ENCODE peak calls at places on chromosomes 3 and 15, in four cellular contexts. One of them, this sample, is unnamed.

GRCh38 chr15:76169013-76169412 is 109.2 kb downstream of the TMEM266 start:
- DNase-seq in heart right ventricle: no peak
- DNase-seq in neural progenitor cell: no peak
- DNase-seq in PC-3: no peak
- DNase-seq in this sample: no peak

GRCh38 chr3:173699353-173699752 is 301.8 kb downstream of the NLGN1 start:
- DNase-seq in heart right ventricle: no peak
- DNase-seq in PC-3: no peak
- DNase-seq in neural progenitor cell: no peak
- DNase-seq in this sample: no peak

GRCh38 chr3:139299261-139300132 is 44.3 kb upstream of the MRPS22 start:
- DNase-seq in heart right ventricle: no peak
- DNase-seq in neural progenitor cell: no peak
- DNase-seq in PC-3: peak; percentile 73
- DNase-seq in this sample: no peak

GRCh38 chr15:67039349-67040075 is 25.9 kb upstream of the SMAD3 start:
- DNase-seq in neural progenitor cell: peak; percentile 84
- DNase-seq in PC-3: peak; percentile 78
- DNase-seq in heart right ventricle: no peak
- DNase-seq in this sample: no peak

GRCh38 chr15:66042624-66043023 is 173.3 kb downstream of the RAB11A start:
- DNase-seq in heart right ventricle: no peak
- DNase-seq in neural progenitor cell: no peak
- DNase-seq in PC-3: no peak
- DNase-seq in this sample: no peak

GRCh38 chr3:43102773-43103480 is 3.0 kb downstream of the POMGNT2 start:
- DNase-seq in PC-3: no peak
- DNase-seq in heart right ventricle: no peak
- DNase-seq in neural progenitor cell: no peak
- DNase-seq in this sample: no peak

GRCh38 chr3:170909129-170909903 is 879 bp upstream of the EIF5A2 start:
- DNase-seq in neural progenitor cell: no peak
- DNase-seq in heart right ventricle: no peak
- DNase-seq in PC-3: peak; percentile 95
- DNase-seq in this sample: no peak

GRCh38 chr15:75573001-75573400 is 6.1 kb downstream of the PTPN9 start:
- DNase-seq in PC-3: peak; percentile 28
- DNase-seq in heart right ventricle: no peak
- DNase-seq in neural progenitor cell: no peak
- DNase-seq in this sample: no peak

GRCh38 chr3:71269896-71270295 is 313.6 kb downstream of the FOXP1 start:
- DNase-seq in heart right ventricle: no peak
- DNase-seq in neural progenitor cell: no peak
- DNase-seq in PC-3: no peak
- DNase-seq in this sample: no peak

GRCh38 chr15:79257454-79257853 is 25.1 kb upstream of the ANKRD34C start:
- DNase-seq in PC-3: no peak
- DNase-seq in neural progenitor cell: no peak
- DNase-seq in heart right ventricle: no peak
- DNase-seq in this sample: no peak

GRCh38 chr3:15708882-15709677 is 88.7 kb downstream of the ANKRD28 start:
- DNase-seq in neural progenitor cell: no peak
- DNase-seq in PC-3: no peak
- DNase-seq in heart right ventricle: no peak
- DNase-seq in this sample: no peak

GRCh38 chr15:59657635-59658125 is 365 bp upstream of the GTF2A2 start:
- DNase-seq in neural progenitor cell: no peak
- DNase-seq in heart right ventricle: no peak
- DNase-seq in PC-3: no peak
- DNase-seq in this sample: peak; percentile 53

GRCh38 chr15:43118276-43118675 is 12.4 kb upstream of the UBR1 start:
- DNase-seq in PC-3: no peak
- DNase-seq in heart right ventricle: no peak
- DNase-seq in neural progenitor cell: no peak
- DNase-seq in this sample: no peak

GRCh38 chr3:106593381-106593780 is 724.6 kb upstream of the CBLB start:
- DNase-seq in neural progenitor cell: no peak
- DNase-seq in heart right ventricle: no peak
- DNase-seq in PC-3: no peak
- DNase-seq in this sample: no peak

GRCh38 chr15:52350423-52350822 is 54.8 kb upstream of the MYO5C start:
- DNase-seq in neural progenitor cell: no peak
- DNase-seq in PC-3: no peak
- DNase-seq in heart right ventricle: no peak
- DNase-seq in this sample: no peak

GRCh38 chr3:113468536-113468935 is 27.2 kb upstream of the CFAP44 start:
- DNase-seq in heart right ventricle: no peak
- DNase-seq in neural progenitor cell: no peak
- DNase-seq in PC-3: no peak
- DNase-seq in this sample: no peak

GRCh38 chr3:72625616-72626337 is 222.5 kb downstream of the SHQ1 start:
- DNase-seq in neural progenitor cell: no peak
- DNase-seq in heart right ventricle: no peak
- DNase-seq in PC-3: peak; percentile 92
- DNase-seq in this sample: no peak

GRCh38 chr15:62749445-62749844 is 293.1 kb upstream of the TPM1 start:
- DNase-seq in heart right ventricle: no peak
- DNase-seq in PC-3: no peak
- DNase-seq in neural progenitor cell: no peak
- DNase-seq in this sample: no peak

GRCh38 chr3:20185733-20186599 is at the start of gene SGO1:
- DNase-seq in PC-3: peak; percentile 99
- DNase-seq in heart right ventricle: peak; percentile 99
- DNase-seq in neural progenitor cell: peak; percentile 99
- DNase-seq in this sample: peak; percentile 100

GRCh38 chr3:113606539-113607218 is 74.3 kb downstream of the SIDT1 start:
- DNase-seq in heart right ventricle: no peak
- DNase-seq in neural progenitor cell: no peak
- DNase-seq in PC-3: no peak
- DNase-seq in this sample: no peak

GRCh38 chr3:54217828-54218227 is 95.5 kb downstream of the CACNA2D3 start:
- DNase-seq in neural progenitor cell: no peak
- DNase-seq in PC-3: no peak
- DNase-seq in heart right ventricle: no peak
- DNase-seq in this sample: no peak

GRCh38 chr3:50345586-50345985 is at the start of gene ZMYND10:
- DNase-seq in PC-3: peak; percentile 76
- DNase-seq in neural progenitor cell: peak; percentile 92
- DNase-seq in heart right ventricle: peak; percentile 65
- DNase-seq in this sample: peak; percentile 84

GRCh38 chr3:195095704-195096036 is 175.3 kb downstream of the XXYLT1 start:
- DNase-seq in neural progenitor cell: no peak
- DNase-seq in heart right ventricle: no peak
- DNase-seq in PC-3: peak; percentile 56
- DNase-seq in this sample: no peak

GRCh38 chr15:82197734-82198594 is 64.6 kb downstream of the EFL1 start:
- DNase-seq in heart right ventricle: peak; percentile 84
- DNase-seq in neural progenitor cell: peak; percentile 75
- DNase-seq in PC-3: peak; percentile 81
- DNase-seq in this sample: no peak

GRCh38 chr3:95894820-95895219 is 919.6 kb upstream of the EPHA6 start:
- DNase-seq in heart right ventricle: no peak
- DNase-seq in PC-3: no peak
- DNase-seq in neural progenitor cell: no peak
- DNase-seq in this sample: no peak

GRCh38 chr15:101170568-101171350 is 81.1 kb downstream of the CHSY1 start:
- DNase-seq in PC-3: peak; percentile 78
- DNase-seq in heart right ventricle: no peak
- DNase-seq in neural progenitor cell: no peak
- DNase-seq in this sample: no peak

GRCh38 chr3:146111337-146111736 is 49.6 kb downstream of the PLOD2 start:
- DNase-seq in heart right ventricle: no peak
- DNase-seq in neural progenitor cell: no peak
- DNase-seq in PC-3: no peak
- DNase-seq in this sample: no peak

GRCh38 chr3:146368882-146369523 is 100.4 kb downstream of the PLSCR2 start:
- DNase-seq in neural progenitor cell: no peak
- DNase-seq in heart right ventricle: no peak
- DNase-seq in PC-3: no peak
- DNase-seq in this sample: no peak

GRCh38 chr3:166879661-166880060 is 500.4 kb downstream of the ZBBX start:
- DNase-seq in heart right ventricle: no peak
- DNase-seq in PC-3: no peak
- DNase-seq in neural progenitor cell: no peak
- DNase-seq in this sample: no peak

GRCh38 chr3:147412917-147413711 is 3.9 kb downstream of the ZIC1 start:
- DNase-seq in neural progenitor cell: peak; percentile 59
- DNase-seq in PC-3: no peak
- DNase-seq in heart right ventricle: no peak
- DNase-seq in this sample: no peak

GRCh38 chr15:96553006-96553405 is 222.5 kb downstream of the NR2F2 start:
- DNase-seq in PC-3: no peak
- DNase-seq in neural progenitor cell: no peak
- DNase-seq in heart right ventricle: no peak
- DNase-seq in this sample: no peak

GRCh38 chr3:158111861-158112260 is 2.0 kb downstream of the RSRC1 start:
- DNase-seq in neural progenitor cell: no peak
- DNase-seq in PC-3: peak; percentile 2
- DNase-seq in heart right ventricle: no peak
- DNase-seq in this sample: no peak

GRCh38 chr3:146747928-146748327 is 142.8 kb upstream of the PLSCR5 start:
- DNase-seq in neural progenitor cell: no peak
- DNase-seq in heart right ventricle: no peak
- DNase-seq in PC-3: peak; percentile 46
- DNase-seq in this sample: no peak

GRCh38 chr15:98823012-98823458 is 174.7 kb downstream of the IGF1R start:
- DNase-seq in heart right ventricle: no peak
- DNase-seq in neural progenitor cell: peak; percentile 42
- DNase-seq in PC-3: peak; percentile 78
- DNase-seq in this sample: no peak

GRCh38 chr3:63089007-63089406 is 189.1 kb upstream of the SYNPR start:
- DNase-seq in PC-3: no peak
- DNase-seq in heart right ventricle: no peak
- DNase-seq in neural progenitor cell: no peak
- DNase-seq in this sample: no peak

DNA sequence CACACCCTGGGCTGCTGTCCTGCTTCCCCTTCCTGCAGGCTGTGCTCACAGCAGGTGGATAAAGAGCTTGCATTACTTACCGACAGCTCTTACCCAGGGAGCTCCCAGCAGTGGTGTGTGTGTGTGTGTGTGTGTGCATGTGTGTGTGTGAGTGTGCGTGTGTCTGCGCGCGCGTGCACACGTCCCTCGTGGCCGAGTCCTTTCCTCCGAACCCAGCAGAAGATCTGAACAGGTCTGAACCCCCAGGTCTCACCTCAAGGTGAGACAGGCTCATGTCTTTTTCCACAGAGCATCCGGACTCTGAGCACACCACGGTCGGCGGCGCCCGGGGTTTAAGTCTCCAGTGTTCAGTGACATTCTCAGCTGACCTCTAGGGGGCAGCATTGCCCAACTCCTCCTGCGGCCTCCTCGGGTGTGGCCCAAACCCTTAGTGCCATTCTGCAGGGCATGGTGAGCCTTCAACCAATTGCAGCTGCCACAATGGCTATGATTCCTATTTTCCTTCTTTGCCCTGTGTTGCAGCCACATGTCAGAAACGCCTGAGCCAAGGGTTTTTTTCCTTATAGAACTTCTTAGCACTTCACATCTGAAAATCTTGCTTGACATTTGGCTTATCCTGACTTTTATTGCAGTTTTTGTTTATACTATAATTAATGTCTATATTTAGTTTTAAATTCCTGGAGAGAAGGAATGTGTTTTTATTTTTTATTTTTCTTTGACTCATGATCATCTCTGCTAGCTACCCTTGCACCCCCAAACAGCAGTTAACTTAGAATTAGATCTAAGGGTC is 64.1 kb upstream of the KLHL25 start:
- DNase-seq in neural progenitor cell: peak; percentile 90
- DNase-seq in heart right ventricle: peak; percentile 44
- DNase-seq in PC-3: peak; percentile 80
- DNase-seq in this sample: peak; percentile 73
- TF ChIP-seq CTCF in neural progenitor cell: peak; percentile 93
- TF ChIP-seq CTCF in heart right ventricle: peak; percentile 76
- TF ChIP-seq CTCF in PC-3: peak; percentile 85
- TF ChIP-seq CTCF in this sample: peak; percentile 84

GRCh38 chr15:31346367-31347066 is 19.9 kb downstream of the KLF13 start:
- DNase-seq in heart right ventricle: no peak
- DNase-seq in PC-3: no peak
- DNase-seq in neural progenitor cell: no peak
- DNase-seq in this sample: peak; percentile 36

GRCh38 chr15:31349233-31350141 is 22.9 kb downstream of the KLF13 start:
- DNase-seq in PC-3: no peak
- DNase-seq in heart right ventricle: no peak
- DNase-seq in neural progenitor cell: no peak
- DNase-seq in this sample: peak; percentile 42

GRCh38 chr15:31347981-31348803 is 21.6 kb downstream of the KLF13 start:
- DNase-seq in neural progenitor cell: no peak
- DNase-seq in PC-3: no peak
- DNase-seq in heart right ventricle: no peak
- DNase-seq in this sample: no peak

GRCh38 chr15:31345606-31346366 is 19.2 kb downstream of the KLF13 start:
- DNase-seq in heart right ventricle: no peak
- DNase-seq in neural progenitor cell: no peak
- DNase-seq in PC-3: no peak
- DNase-seq in this sample: no peak

GRCh38 chr15:31347067-31347975 is 20.7 kb downstream of the KLF13 start:
- DNase-seq in heart right ventricle: no peak
- DNase-seq in PC-3: no peak
- DNase-seq in neural progenitor cell: no peak
- DNase-seq in this sample: peak; percentile 49
- H3K4me3 ChIP-seq in heart right ventricle: no peak overlapping the region
- H3K4me3 ChIP-seq in PC-3: no peak overlapping the region
- H3K4me3 ChIP-seq in neural progenitor cell: no peak overlapping the region
- H3K4me3 ChIP-seq in this sample: peak overlapping the region; percentile 44

DNA sequence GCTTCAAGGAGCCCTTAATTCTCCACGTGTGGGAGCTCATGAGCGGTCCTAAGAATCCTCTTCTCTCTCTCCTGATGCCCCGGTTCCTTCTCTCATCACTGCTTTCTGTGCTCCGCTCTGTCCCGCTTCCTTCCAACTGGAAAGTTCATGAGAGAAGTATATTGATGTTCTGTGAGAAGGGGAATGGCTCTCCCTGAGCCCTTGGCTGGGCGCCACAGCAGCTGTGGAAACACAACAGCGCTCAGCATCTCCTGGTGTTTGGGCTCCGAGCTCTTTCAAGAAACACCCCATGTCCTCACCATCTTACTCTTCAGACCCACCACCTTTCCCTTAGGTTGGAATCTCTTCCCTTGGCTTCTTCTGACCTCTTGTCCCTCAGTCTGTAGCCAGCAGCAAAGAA is 161.7 kb downstream of the VGLL4 start:
- DNase-seq in heart right ventricle: peak; percentile 82
- DNase-seq in neural progenitor cell: no peak
- DNase-seq in PC-3: no peak
- DNase-seq in this sample: no peak
- H3K27ac ChIP-seq in heart right ventricle: peak overlapping the region; percentile 69
- H3K27ac ChIP-seq in neural progenitor cell: no peak overlapping the region
- H3K27ac ChIP-seq in PC-3: no peak overlapping the region
- H3K27ac ChIP-seq in this sample: peak overlapping the region; percentile 26

DNA sequence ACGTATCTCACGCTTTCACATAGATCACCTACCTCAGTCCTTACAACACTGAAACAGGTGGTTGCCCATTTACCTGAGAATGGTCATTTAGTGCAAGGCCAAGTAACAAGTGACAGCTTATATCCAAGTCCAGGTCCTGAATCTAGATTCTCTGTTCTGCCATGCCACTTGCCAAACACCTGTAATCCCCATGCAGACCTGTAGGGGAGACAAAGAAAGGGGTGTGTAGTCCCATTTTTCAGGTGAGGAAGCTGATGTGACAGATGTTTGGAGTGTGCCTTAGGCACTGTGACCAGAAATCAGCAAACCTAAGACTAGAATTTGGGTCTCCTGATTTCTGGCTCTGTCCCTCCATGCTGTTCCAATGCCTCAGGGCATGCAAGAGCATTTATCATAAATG is 12.7 kb downstream of the ZNF35 start:
- DNase-seq in PC-3: peak; percentile 15
- DNase-seq in neural progenitor cell: no peak
- DNase-seq in heart right ventricle: no peak
- DNase-seq in this sample: no peak
- TF ChIP-seq CTCF in PC-3: peak; percentile 37
- TF ChIP-seq CTCF in neural progenitor cell: peak; percentile 35
- TF ChIP-seq CTCF in heart right ventricle: no peak
- TF ChIP-seq CTCF in this sample: no peak